ENCODE peak calls at places on chromosomes 4 and X, in seven cellular contexts. Q, B, T, V, H, N and O are unnamed samples.

GRCh38 chr4:140642674-140643437 is 74.1 kb upstream of the UCP1 start:
- DNase-seq in V (no peak), Q (no peak), B (no peak), T (no peak), N (no peak), H (no peak), O (no peak)

GRCh38 chr4:96103086-96103485 is 263.2 kb downstream of the PDHA2 start:
- DNase-seq in T (peak), H (no peak), Q (peak), N (no peak), B (no peak), V (peak), O (no peak)

GRCh38 chrX:109848451-109849050 is 115.5 kb upstream of the ACSL4 start:
- DNase-seq in H (no peak), T (peak), N (no peak), V (no peak), B (no peak), Q (peak), O (no peak)

GRCh38 chr4:106694232-106694631 is 325.7 kb upstream of the GIMD1 start:
- DNase-seq in H (no peak), T (no peak), N (no peak), B (no peak), Q (no peak), V (no peak), O (no peak)

GRCh38 chrX:72100824-72101351 is 30.8 kb downstream of the RTL5 start:
- DNase-seq in V (no peak), Q (no peak), H (peak), T (peak), B (peak), N (peak), O (peak)

GRCh38 chrX:17944833-17945497 is 83.9 kb upstream of the RAI2 start:
- DNase-seq in B (no peak), V (peak), N (peak), H (peak), Q (no peak), T (peak), O (no peak)

GRCh38 chr4:1276984-1277383 is 12.7 kb upstream of the MAEA start:
- DNase-seq in Q (no peak), B (no peak), V (no peak), N (no peak), H (no peak), T (no peak), O (no peak)

GRCh38 chr4:173360587-173361221 is 10.1 kb upstream of the SAP30 start:
- DNase-seq in H (peak), T (no peak), B (no peak), V (peak), N (no peak), Q (no peak), O (no peak)

GRCh38 chrX:27918799-27919198 is 62.5 kb downstream of the DCAF8L1 start:
- DNase-seq in B (no peak), Q (peak), T (no peak), N (no peak), H (no peak), V (peak), O (peak)